ENCODE peak calls at places on chromosome 14, in five cellular contexts. Z is psoas muscle; S is CD4-positive, CD25-positive, alpha-beta regulatory T cell; T is neuronal stem cell; Q is effector memory CD4-positive, alpha-beta T cell. A is an unnamed sample.

GRCh38 chr14:94480809-94481208 is 4.8 kb upstream of the SERPINA9 start:
- DNase-seq in S (no peak), Z (no peak), T (no peak), Q (no peak), A (no peak)

GRCh38 chr14:74570696-74571095 is 41.3 kb downstream of the LTBP2 start:
- DNase-seq in T (no peak), Z (no peak), Q (no peak), S (no peak), A (no peak)

GRCh38 chr14:105472496-105472991 is 2.1 kb upstream of the CRIP2 start:
- DNase-seq in S (no peak), Q (no peak), Z (peak; percentile 37), T (no peak), A (peak; percentile 51)

GRCh38 chr14:104892517-104893434 is 27.7 kb downstream of the CEP170B start:
- DNase-seq in S (no peak), Z (peak; percentile 10), T (no peak), Q (no peak), A (no peak)

GRCh38 chr14:99412122-99413061 is 68.3 kb downstream of the SETD3 start:
- DNase-seq in Z (no peak), T (no peak), S (no peak), Q (no peak), A (no peak)

GRCh38 chr14:95432152-95433093 is 84.0 kb downstream of the SYNE3 start:
- DNase-seq in S (no peak), Z (no peak), T (no peak), Q (no peak), A (no peak)

GRCh38 chr14:23167006-23167847 is 16.2 kb downstream of the SLC7A8 start:
- DNase-seq in Q (no peak), Z (no peak), S (no peak), T (no peak), A (no peak)

GRCh38 chr14:38837333-38838048 is 265.5 kb downstream of the SEC23A start:
- DNase-seq in T (no peak), S (no peak), Z (no peak), Q (no peak), A (no peak)

GRCh38 chr14:99420711-99421110 is 59.9 kb downstream of the SETD3 start:
- DNase-seq in Q (no peak), T (peak; percentile 33), S (no peak), Z (no peak), A (no peak)

GRCh38 chr14:23864252-23864651 is 89.3 kb upstream of the DHRS4 start:
- DNase-seq in S (no peak), Q (no peak), Z (no peak), T (no peak), A (no peak)

GRCh38 chr14:22552827-22553076 is 36.3 kb downstream of the DAD1 start:
- DNase-seq in Q (no peak), S (no peak), T (no peak), Z (no peak), A (no peak)

GRCh38 chr14:71103662-71104484 is 196.6 kb downstream of the PCNX1 start:
- DNase-seq in Q (no peak), S (no peak), T (peak; percentile 37), Z (no peak), A (peak; percentile 24)

GRCh38 chr14:26414103-26414502 is 183.7 kb downstream of the NOVA1 start:
- DNase-seq in Z (no peak), Q (no peak), S (no peak), T (no peak), A (no peak)

GRCh38 chr14:63276492-63277342 is 42.0 kb downstream of the GPHB5 start:
- DNase-seq in Q (no peak), T (peak; percentile 38), S (no peak), Z (no peak), A (no peak)

GRCh38 chr14:75832621-75833297 is 149.0 kb downstream of the TGFB3 start:
- DNase-seq in S (no peak), Z (no peak), Q (no peak), T (no peak), A (no peak)

GRCh38 chr14:64997108-64997794 is 10.6 kb downstream of the FNTB start:
- DNase-seq in T (no peak), S (no peak), Q (no peak), Z (no peak), A (no peak)

GRCh38 chr14:21382095-21382494 is 1.7 kb downstream of the SUPT16H start:
- DNase-seq in Q (no peak), T (no peak), S (no peak), Z (no peak), A (no peak)

GRCh38 chr14:88421286-88421685 is 35.8 kb downstream of the SPATA7 start:
- DNase-seq in Q (no peak), T (no peak), S (no peak), Z (no peak), A (no peak)

GRCh38 chr14:95023886-95024285 is 133.4 kb downstream of the DICER1 start:
- DNase-seq in S (no peak), Z (no peak), Q (no peak), T (no peak), A (no peak)

GRCh38 chr14:83255015-83255726 is 1721.5 kb upstream of the SEL1L start:
- DNase-seq in Z (no peak), S (no peak), Q (no peak), T (no peak), A (no peak)

GRCh38 chr14:106605548-106606448 is 1079.4 kb downstream of the TMEM121 start:
- DNase-seq in T (no peak), Z (no peak), Q (peak; percentile 59), S (peak; percentile 29), A (peak; percentile 80)

GRCh38 chr14:103488960-103489359 is 33.7 kb downstream of the CKB start:
- DNase-seq in Z (no peak), Q (no peak), T (no peak), S (no peak), A (no peak)

GRCh38 chr14:67736771-67737170 is 35.1 kb downstream of the RDH12 start:
- DNase-seq in Q (no peak), T (no peak), Z (no peak), S (no peak), A (no peak)

GRCh38 chr14:90645842-90646443 is 170.3 kb downstream of the TTC7B start:
- DNase-seq in Q (no peak), T (no peak), S (no peak), Z (peak; percentile 63), A (no peak)

GRCh38 chr14:95488376-95489162 is 27.9 kb downstream of the SYNE3 start:
- DNase-seq in Q (no peak), S (no peak), T (no peak), Z (peak; percentile 60), A (no peak)

GRCh38 chr14:26775765-26776577 is 178.1 kb upstream of the NOVA1 start:
- DNase-seq in T (no peak), Z (no peak), Q (no peak), S (no peak), A (no peak)

GRCh38 chr14:51880810-51881580 is 20.6 kb downstream of the GNG2 start:
- DNase-seq in Z (no peak), Q (no peak), T (no peak), S (no peak), A (no peak)

GRCh38 chr14:20623798-20624197 is 17.7 kb downstream of the OR6S1 start:
- DNase-seq in T (no peak), Q (no peak), S (no peak), Z (no peak), A (no peak)

GRCh38 chr14:35410858-35411257 is 6.3 kb upstream of the NFKBIA start:
- DNase-seq in S (no peak), Q (no peak), T (no peak), Z (no peak), A (no peak)

GRCh38 chr14:104434214-104435076 is 145.1 kb upstream of the C14orf180 start:
- DNase-seq in S (no peak), Q (no peak), T (no peak), Z (no peak), A (no peak)

GRCh38 chr14:100677925-100678765 is 48.5 kb upstream of the DLK1 start:
- DNase-seq in Q (no peak), S (no peak), T (no peak), Z (peak; percentile 70), A (no peak)

GRCh38 chr14:64478634-64479250 is 13.4 kb downstream of the AKAP5 start:
- DNase-seq in Z (no peak), Q (no peak), T (no peak), S (no peak), A (no peak)

GRCh38 chr14:95998656-95999055 is 40.5 kb upstream of the C14orf132 start:
- DNase-seq in S (no peak), Q (no peak), T (no peak), Z (no peak), A (no peak)

GRCh38 chr14:105067140-105067968 is 2.1 kb upstream of the GPR132 start:
- DNase-seq in S (peak; percentile 55), T (no peak), Z (no peak), Q (peak; percentile 56), A (peak; percentile 74)

GRCh38 chr14:100522616-100523021 is 64.6 kb downstream of the BEGAIN start:
- DNase-seq in Q (no peak), T (no peak), Z (no peak), S (no peak), A (no peak)

DNA sequence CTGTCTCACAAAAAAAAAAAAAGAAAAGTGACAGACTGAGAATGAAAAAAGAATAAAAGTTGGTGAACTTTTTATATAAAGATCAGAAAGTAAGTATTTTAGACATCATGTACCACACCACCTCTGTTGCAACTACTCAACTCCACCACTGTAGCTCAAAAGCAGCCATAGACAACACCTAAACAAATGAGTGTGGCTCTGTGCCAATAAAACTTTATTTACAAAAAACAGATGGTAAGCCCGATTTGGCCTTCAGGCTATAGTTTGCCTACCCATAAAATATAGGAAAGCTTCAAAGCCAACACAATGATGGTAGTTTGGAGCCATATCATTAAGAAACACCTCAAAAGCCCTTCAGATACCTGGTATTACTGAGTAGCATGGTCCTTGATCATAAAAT is 154.5 kb upstream of the FOXN3 start:
- DNase-seq in Z (no peak), S (no peak), Q (no peak), T (no peak), A (no peak)
- H3K4me1 ChIP-seq in Z (peaks cover 25% of the 10 kb centered on the region), S (no peaks in the 10 kb centered on the region), Q (no peaks in the 10 kb centered on the region), T (peaks cover under 1% of the 10 kb centered on the region), A (peaks cover 19% of the 10 kb centered on the region)

GRCh38 chr14:61568572-61569011 is 126.7 kb upstream of the HIF1A start:
- DNase-seq in Q (peak; percentile 9), T (no peak), S (peak; percentile 8), Z (peak; percentile 44), A (peak; percentile 55)
- H3K27ac ChIP-seq in Q (no peak overlapping the region), T (no peak overlapping the region), S (no peak overlapping the region), Z (no peak overlapping the region), A (no peak overlapping the region)

GRCh38 chr14:33010495-33010894 is 71.8 kb downstream of the NPAS3 start:
- DNase-seq in Q (no peak), Z (no peak), T (no peak), S (no peak), A (no peak)
- H3K4me1 ChIP-seq in Q (no peaks in the 10 kb centered on the region), Z (no peaks in the 10 kb centered on the region), T (peaks cover 3% of the 10 kb centered on the region), S (no peaks in the 10 kb centered on the region), A (no peaks in the 10 kb centered on the region)

DNA sequence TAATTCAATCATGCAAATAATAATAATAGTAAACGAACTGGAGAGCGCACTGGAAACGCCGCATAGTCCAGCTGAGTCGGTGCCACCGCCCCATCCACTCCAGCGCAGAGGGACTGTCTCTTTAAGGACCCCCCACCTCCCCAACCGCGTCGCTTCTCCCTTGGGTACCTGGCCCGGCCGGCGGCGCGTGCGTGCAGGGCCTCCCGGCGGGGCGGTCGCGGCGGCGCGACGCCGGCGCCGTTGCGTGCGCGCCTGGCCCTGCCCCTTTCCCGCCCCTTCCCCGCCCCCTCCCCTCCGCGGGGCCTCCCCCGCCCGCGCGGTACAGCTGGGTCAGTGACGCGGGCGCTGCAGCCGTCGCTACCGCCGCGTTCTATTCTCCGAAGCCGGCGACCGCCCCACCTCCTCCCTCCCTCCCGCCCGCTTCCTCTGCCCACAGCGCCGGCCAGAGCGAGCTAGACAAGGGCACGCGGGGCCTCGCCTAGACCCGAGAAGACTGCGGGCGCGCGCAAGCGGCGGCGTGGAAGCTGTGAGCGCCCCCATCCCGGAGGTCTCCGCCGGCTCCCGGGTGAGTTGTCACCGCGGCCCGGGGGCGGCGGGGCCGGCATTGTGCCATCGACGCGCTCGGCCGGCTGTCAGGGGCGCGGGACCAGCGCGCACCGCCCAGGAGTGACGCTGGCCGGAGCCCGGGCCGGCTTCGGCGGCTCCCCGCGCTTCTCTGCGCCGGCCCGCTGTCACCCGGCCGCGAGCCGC is at the start of gene SUSD6:
- DNase-seq in Z (peak; percentile 92), Q (peak; percentile 81), S (peak; percentile 84), T (peak; percentile 81), A (peak; percentile 83)
- H3K27ac ChIP-seq in Z (peak within 1 kb of the TSS; percentile 97), Q (peak within 1 kb of the TSS; percentile 80), S (peak within 1 kb of the TSS; percentile 90), T (peak within 1 kb of the TSS; percentile 60), A (peak within 1 kb of the TSS; percentile 66)

A was measured in CD8-positive, alpha-beta memory T cell.